ENCODE peak calls at places on chromosomes 16 and 17, in five cellular contexts. X is dorsolateral prefrontal cortex; F is RWPE1; G is GM23338; M is CD8-positive, alpha-beta memory T cell. N is an unnamed sample.

GRCh38 chr16:88992351-88993005 is 15.5 kb upstream of the CBFA2T3 start:
- DNase-seq in F (no peak), G (no peak), M (no peak), X (no peak), N (no peak)

GRCh38 chr16:55323637-55324490 is at the start of gene IRX6:
- DNase-seq in F (no peak), M (no peak), G (peak), X (no peak), N (no peak)

GRCh38 chr16:75065808-75066149 is 50.8 kb downstream of the LDHD start:
- DNase-seq in M (no peak), F (no peak), X (no peak), G (no peak), N (no peak)

GRCh38 chr16:52812945-52813556 is 239.6 kb downstream of the CHD9NB start:
- DNase-seq in G (no peak), X (no peak), M (no peak), F (peak), N (no peak)

GRCh38 chr17:32157225-32157624 is 14.9 kb downstream of the RHOT1 start:
- DNase-seq in F (no peak), M (no peak), G (no peak), X (no peak), N (no peak)

GRCh38 chr16:56226840-56227525 is 35.7 kb downstream of the GNAO1 start:
- DNase-seq in G (no peak), X (no peak), M (no peak), F (no peak), N (no peak)

GRCh38 chr17:72590382-72590781 is 469.6 kb downstream of the SOX9 start:
- DNase-seq in X (no peak), M (no peak), G (no peak), F (peak), N (no peak)

GRCh38 chr16:27762441-27762840 is 212.5 kb downstream of the KATNIP start:
- DNase-seq in M (no peak), X (no peak), G (no peak), F (no peak), N (no peak)

GRCh38 chr17:9874722-9875121 is 30.3 kb downstream of the RCVRN start:
- DNase-seq in X (no peak), G (peak), F (no peak), M (no peak), N (no peak)

GRCh38 chr17:7136266-7136877 is 21.8 kb upstream of the ASGR2 start:
- DNase-seq in X (peak), G (peak), M (peak), F (peak), N (peak)

GRCh38 chr16:91484-91883 is 13.5 kb downstream of the MPG start:
- DNase-seq in X (peak), M (no peak), F (no peak), G (no peak), N (no peak)

GRCh38 chr17:8041249-8041928 is 2.5 kb downstream of the ALOX15B start:
- DNase-seq in X (no peak), F (peak), G (peak), M (no peak), N (peak)

GRCh38 chr16:66479661-66480264 is 52.7 kb downstream of the BEAN1 start:
- DNase-seq in X (peak), F (no peak), G (no peak), M (no peak), N (no peak)

GRCh38 chr17:65850486-65850885 is 289.0 kb upstream of the AXIN2 start:
- DNase-seq in G (no peak), F (no peak), X (no peak), M (no peak), N (peak)

GRCh38 chr17:489758-490329 is 137.2 kb upstream of the RPH3AL start:
- DNase-seq in G (peak), X (no peak), F (no peak), M (peak), N (no peak)

GRCh38 chr16:71626858-71627213 is 852 bp downstream of the MARVELD3 start:
- DNase-seq in X (no peak), M (no peak), F (peak), G (peak), N (no peak)
- H3K27ac ChIP-seq in X (no peak), M (no peak), F (no peak), G (peak), N (peak)

DNA sequence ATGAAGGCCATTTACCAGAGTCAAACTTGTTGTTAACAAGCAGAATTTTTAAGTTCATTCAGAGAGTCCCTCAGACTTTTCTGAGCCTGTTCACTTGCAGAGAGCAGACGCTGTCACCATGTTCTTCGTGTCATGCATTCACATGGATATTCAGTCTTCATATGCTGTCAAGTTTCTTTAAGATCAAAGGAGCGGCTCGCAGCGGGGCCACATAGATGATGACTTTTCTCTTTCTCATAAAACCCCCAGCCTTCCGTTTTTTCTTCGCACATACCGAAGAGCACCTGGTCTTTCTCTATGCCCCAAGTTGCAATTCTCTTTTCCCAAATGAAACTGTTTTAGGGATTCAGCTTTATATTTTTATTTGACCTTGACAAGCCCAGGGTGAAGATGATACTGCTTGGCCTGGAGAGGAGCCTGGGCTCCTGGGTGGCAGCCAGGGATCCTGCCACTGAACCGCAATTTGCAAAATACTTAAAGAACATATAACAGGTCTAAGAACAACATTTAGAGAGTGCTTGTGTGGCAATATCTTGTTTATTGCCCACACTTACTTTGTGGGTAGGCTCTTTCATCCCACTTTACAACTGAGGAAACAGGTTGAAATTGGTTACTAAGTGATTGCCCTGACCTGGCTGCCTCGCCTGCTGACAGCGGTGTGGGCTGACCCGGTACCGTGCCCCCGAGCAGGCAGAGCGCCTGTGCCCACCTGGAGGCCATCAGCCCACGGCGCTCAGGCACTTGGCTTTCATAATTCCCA is 22.9 kb downstream of the SEC14L1 start:
- DNase-seq in X (no peak), M (no peak), F (no peak), G (no peak), N (no peak)
- H3K27ac ChIP-seq in X (peak), M (no peak), F (peak), G (peak), N (no peak)

GRCh38 chr17:81420769-81421462 is 25.7 kb downstream of the BAHCC1 start:
- DNase-seq in M (no peak), X (peak), F (no peak), G (no peak), N (no peak)
- H3K27ac ChIP-seq in M (no peak), X (peak), F (peak), G (no peak), N (no peak)

GRCh38 chr16:17591655-17592405 is 121.1 kb upstream of the XYLT1 start:
- DNase-seq in F (no peak), G (no peak), X (no peak), M (peak), N (no peak)
- H3K27ac ChIP-seq in F (no peak), G (no peak), X (no peak), M (peak), N (no peak)

GRCh38 chr17:1606352-1606985 is 22.2 kb downstream of the SLC43A2 start:
- DNase-seq in F (no peak), M (no peak), G (no peak), X (no peak), N (no peak)
- H3K27ac ChIP-seq in F (no peak), M (no peak), G (peak), X (peak), N (no peak)

GRCh38 chr17:2174048-2174447 is 119.1 kb downstream of the HIC1 start:
- DNase-seq in G (no peak), F (no peak), X (no peak), M (no peak), N (no peak)

GRCh38 chr17:2174471-2175293 is 119.8 kb downstream of the HIC1 start:
- DNase-seq in M (no peak), G (peak), X (no peak), F (no peak), N (no peak)

GRCh38 chr17:2173005-2173404 is 118.1 kb downstream of the HIC1 start:
- DNase-seq in G (no peak), M (no peak), F (no peak), X (no peak), N (no peak)

GRCh38 chr17:2171725-2172446 is 117.0 kb downstream of the HIC1 start:
- DNase-seq in M (no peak), F (no peak), X (peak), G (peak), N (no peak)

DNA sequence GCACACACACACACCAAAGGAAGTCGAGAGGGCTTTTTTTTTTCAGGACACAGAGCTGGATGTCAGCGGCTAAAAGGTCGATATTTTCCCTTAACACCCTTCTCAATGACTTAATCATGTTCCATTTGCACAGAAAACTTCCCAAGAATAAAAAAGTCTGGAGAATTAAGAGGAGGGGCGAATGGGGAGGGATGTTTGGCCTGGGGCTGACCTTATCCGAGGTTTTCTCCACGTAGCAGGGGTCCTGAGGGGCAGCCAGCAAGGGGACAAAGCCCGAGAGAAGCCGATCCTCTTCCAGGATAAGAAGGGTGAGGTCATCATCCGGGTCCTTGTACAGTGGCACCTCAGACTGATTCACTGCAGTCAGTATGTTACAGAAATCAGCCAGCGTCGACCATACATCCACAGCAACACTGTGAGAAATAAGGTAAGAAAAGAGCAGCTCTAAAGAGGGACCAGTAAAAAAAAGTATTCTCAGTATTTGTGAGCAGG is 117.6 kb downstream of the HIC1 start:
- DNase-seq in F (no peak), X (no peak), M (no peak), G (no peak), N (no peak)
- H3K27ac ChIP-seq in F (peak), X (peak), M (no peak), G (peak), N (peak)

DNA sequence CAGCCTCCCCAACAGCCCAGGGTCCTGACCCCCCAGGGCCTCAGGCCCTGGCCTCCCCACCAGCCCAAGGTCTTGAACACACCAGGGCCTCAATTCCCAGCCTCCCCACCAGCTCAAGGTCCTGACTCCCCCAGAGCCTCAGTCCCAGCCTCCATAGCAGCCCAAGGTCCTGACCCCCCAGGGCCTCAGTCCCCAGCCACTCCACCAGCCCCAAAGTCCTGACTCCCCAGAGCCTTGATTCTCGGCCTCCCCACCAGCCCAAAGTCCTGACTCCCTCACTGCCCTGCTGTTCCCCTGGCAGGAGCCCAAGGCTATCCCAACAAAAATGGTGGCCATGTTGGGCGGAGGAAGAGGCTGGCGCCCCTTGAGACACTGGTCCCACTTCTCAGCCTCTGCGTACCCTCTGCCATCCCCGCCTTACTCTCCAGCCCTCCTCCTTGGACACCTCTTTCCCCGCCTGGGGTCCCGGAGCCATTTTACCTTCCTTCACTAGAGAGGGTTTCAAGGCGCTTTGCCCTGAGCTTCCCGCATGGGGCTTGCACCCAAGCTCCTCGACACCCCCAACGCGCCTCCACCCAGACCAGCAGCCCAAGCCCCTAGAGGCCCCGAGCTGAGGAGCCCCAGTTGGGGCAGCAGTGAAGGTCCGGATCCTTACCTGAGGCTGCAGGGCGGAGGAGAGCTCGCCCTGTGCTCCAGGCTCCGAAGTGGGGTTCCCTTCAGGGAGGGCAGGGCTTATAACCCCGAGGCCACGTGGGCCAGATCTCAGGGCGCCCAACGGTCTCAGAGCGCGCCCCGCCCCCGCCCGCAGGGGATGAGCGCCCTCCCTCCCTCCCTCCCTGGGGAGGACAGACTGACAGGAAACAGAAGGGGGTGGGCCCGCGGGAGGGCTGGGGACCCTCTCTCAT is 3.5 kb upstream of the TSPOAP1 start:
- DNase-seq in M (peak), F (no peak), X (no peak), G (no peak), N (no peak)
- H3K27ac ChIP-seq in M (peak), F (no peak), X (peak), G (no peak), N (no peak)